ENCODE peak calls at places on chromosome 3, in nine cellular contexts. T is activated CD8-positive, alpha-beta memory T cell treated with anti-CD3 and anti-CD28 coated beads, Interleukin-2, amount 50 U/mL, for 4 hours; X is SJSA1; P is endothelial cell; O is activated T-helper 1 cell treated with anti-CD3 and anti-CD28 coated beads, Interleukin-12 subunit alpha, Interleukin-12 subunit beta, Interleukin-2, Interleukin-4 antibody, amounts not matched to agents 30 ng/mL and 10 ng/mL and 1 ng/mL, durations not matched to agents 14 hours and 24 hours and 36 hours; L is cardiac fibroblast; I is Panc1; F is lower lobe of right lung; M is hippocampal formation. G is an unnamed sample.

GRCh38 chr3:56758539-56758981 is 43.2 kb downstream of the ARHGEF3 start:
- DNase-seq in T (peak; percentile 41), X (no peak), P (no peak), O (peak; percentile 9), L (peak; percentile 92), I (no peak), F (peak; percentile 55), M (no peak), G (peak; percentile 43)

GRCh38 chr3:61627768-61628185 is 66.4 kb downstream of the PTPRG start:
- DNase-seq in T (no peak), X (peak; percentile 78), P (no peak), O (no peak), L (peak; percentile 79), I (no peak), F (no peak), M (no peak), G (peak; percentile 3)

GRCh38 chr3:12897537-12898289 is 56.3 kb upstream of the RPL32 start:
- DNase-seq in T (no peak), X (no peak), P (no peak), O (no peak), L (no peak), I (no peak), F (peak; percentile 13), M (no peak), G (no peak)

GRCh38 chr3:48504051-48504946 is at the start of gene SHISA5:
- DNase-seq in T (peak; percentile 47), X (peak; percentile 23), P (peak; percentile 73), O (peak; percentile 59), L (peak; percentile 87), I (no peak), F (peak; percentile 84), M (peak; percentile 46), G (peak; percentile 52)

GRCh38 chr3:132079150-132079549 is 44.3 kb upstream of the CPNE4 start:
- DNase-seq in T (no peak), X (no peak), P (no peak), O (no peak), L (peak; percentile 47), I (no peak), F (no peak), M (no peak), G (no peak)

GRCh38 chr3:14360123-14360881 is 42.1 kb upstream of the SLC6A6 start:
- DNase-seq in T (no peak), X (peak; percentile 95), P (no peak), O (no peak), L (peak; percentile 52), I (no peak), F (no peak), M (no peak), G (no peak)

GRCh38 chr3:107710851-107711250 is 188.1 kb downstream of the BBX start:
- DNase-seq in T (no peak), X (no peak), P (no peak), O (no peak), L (peak; percentile 35), I (no peak), F (peak; percentile 57), M (no peak), G (no peak)

GRCh38 chr3:106813742-106814141 is 563.5 kb upstream of the CCDC54 start:
- DNase-seq in T (no peak), X (no peak), P (no peak), O (no peak), L (peak; percentile 57), I (no peak), F (no peak), M (no peak), G (no peak)